ENCODE peak calls at places on chromosomes 3 and 15, in four cellular contexts. A, H, J and M are unnamed samples. For H3K36me3, the result is how much of the 10 kb centered on the place peaks cover.

GRCh38 chr15:100602822-100603393 is 519 bp downstream of the ASB7 start:
- DNase-seq in A (no peak), H (no peak), J (no peak), M (no peak)

GRCh38 chr3:134527037-134527436 is 41.2 kb downstream of the CEP63 start:
- DNase-seq in A (no peak), H (no peak), J (no peak), M (no peak)

GRCh38 chr3:73520931-73521461 is 103.7 kb downstream of the PDZRN3 start:
- DNase-seq in A (no peak), H (peak), J (peak), M (no peak)

GRCh38 chr3:129695203-129695602 is 88.7 kb upstream of the PLXND1 start:
- DNase-seq in A (no peak), H (no peak), J (peak), M (no peak)

GRCh38 chr15:85477730-85478129 is 97.3 kb downstream of the AKAP13 start:
- DNase-seq in A (no peak), H (no peak), J (no peak), M (peak)

GRCh38 chr15:59376735-59377134 is 4.1 kb upstream of the MYO1E start:
- DNase-seq in A (no peak), H (no peak), J (no peak), M (no peak)

GRCh38 chr3:156802827-156803606 is 23.1 kb upstream of the LEKR1 start:
- DNase-seq in A (no peak), H (no peak), J (no peak), M (no peak)

GRCh38 chr15:47570451-47570850 is 146.9 kb upstream of the SEMA6D start:
- DNase-seq in A (no peak), H (no peak), J (no peak), M (no peak)

GRCh38 chr3:15667484-15667883 is 65.9 kb downstream of the BTD start:
- DNase-seq in A (no peak), H (no peak), J (no peak), M (no peak)

GRCh38 chr3:148797822-148798221 is 29.8 kb upstream of the CPB1 start:
- DNase-seq in A (no peak), H (no peak), J (no peak), M (no peak)

GRCh38 chr3:180802837-180803236 is 109.6 kb upstream of the FXR1 start:
- DNase-seq in A (no peak), H (no peak), J (no peak), M (no peak)

GRCh38 chr3:183591881-183592521 is 36.5 kb upstream of the KLHL6 start:
- DNase-seq in A (no peak), H (no peak), J (no peak), M (no peak)

GRCh38 chr3:141625506-141625905 is 112.6 kb upstream of the RNF7 start:
- DNase-seq in A (no peak), H (no peak), J (no peak), M (peak)

GRCh38 chr15:85689729-85690128 is 105.0 kb downstream of the KLHL25 start:
- DNase-seq in A (no peak), H (no peak), J (no peak), M (no peak)

GRCh38 chr3:28726840-28727239 is 378.2 kb upstream of the AZI2 start:
- DNase-seq in A (no peak), H (peak), J (peak), M (no peak)

GRCh38 chr15:99105516-99106341 is 849 bp downstream of the SYNM start:
- DNase-seq in A (no peak), H (peak), J (peak), M (no peak)

GRCh38 chr3:191382661-191383060 is 52.3 kb upstream of the UTS2B start:
- DNase-seq in A (no peak), H (no peak), J (no peak), M (no peak)

GRCh38 chr3:149703474-149703873 is 45.6 kb upstream of the WWTR1 start:
- DNase-seq in A (no peak), H (peak), J (peak), M (no peak)

GRCh38 chr3:121883507-121883906 is 10.7 kb upstream of the SLC15A2 start:
- DNase-seq in A (no peak), H (no peak), J (no peak), M (no peak)

GRCh38 chr3:49872801-49873281 is 3.1 kb upstream of the CAMKV start:
- DNase-seq in A (no peak), H (no peak), J (no peak), M (no peak)

GRCh38 chr15:85865070-85865684 is 70.5 kb upstream of the KLHL25 start:
- DNase-seq in A (no peak), H (no peak), J (peak), M (no peak)

GRCh38 chr3:189778340-189778950 is 147.3 kb downstream of the TP63 start:
- DNase-seq in A (no peak), H (no peak), J (no peak), M (no peak)

GRCh38 chr3:189773056-189773455 is 141.9 kb downstream of the TP63 start:
- DNase-seq in A (no peak), H (no peak), J (no peak), M (no peak)

GRCh38 chr3:189771842-189772494 is 140.8 kb downstream of the TP63 start:
- DNase-seq in A (no peak), H (no peak), J (no peak), M (no peak)

GRCh38 chr3:189776163-189776824 is 145.1 kb downstream of the TP63 start:
- DNase-seq in A (no peak), H (no peak), J (no peak), M (no peak)

GRCh38 chr3:189772584-189772983 is 141.4 kb downstream of the TP63 start:
- DNase-seq in A (no peak), H (no peak), J (no peak), M (no peak)
- H3K4me3 ChIP-seq in A (no peak), H (no peak), J (no peak), M (no peak)

DNA sequence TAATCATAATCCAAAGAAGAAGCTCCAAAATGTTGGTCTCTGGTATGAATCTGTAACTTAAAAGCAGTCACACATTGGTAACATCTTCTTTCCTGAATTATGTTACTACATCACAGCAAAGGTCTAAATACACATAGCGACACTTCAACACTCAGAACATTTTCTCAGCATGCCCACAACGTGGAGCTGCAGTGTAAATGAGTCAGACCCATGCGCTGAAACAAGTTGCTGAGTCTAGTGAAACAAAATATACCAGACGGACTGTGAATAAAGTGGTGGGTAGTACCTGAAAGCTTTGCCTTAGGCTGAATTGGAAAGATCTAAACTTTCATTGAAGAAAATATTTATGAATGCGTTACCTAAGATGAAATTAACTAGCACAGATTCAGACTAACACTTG is 33.2 kb upstream of the GOLGA8B start:
- DNase-seq in A (peak), H (no peak), J (no peak), M (peak)
- TF ChIP-seq CTCF in A (peak), H (peak), J (no peak), M (no peak)

GRCh38 chr3:9660972-9661371 is 11.7 kb downstream of the MTMR14 start:
- DNase-seq in A (no peak), H (no peak), J (no peak), M (no peak)
- H3K36me3 ChIP-seq in A (under half), H (half or more), J (half or more), M (under half)

GRCh38 chr3:194824676-194825075 is 139.0 kb downstream of the FAM43A start:
- DNase-seq in A (no peak), H (peak), J (peak), M (no peak)
- H3K4me3 ChIP-seq in A (no peak), H (peak), J (no peak), M (no peak)

GRCh38 chr3:74883690-74884089 is 269.2 kb upstream of the CNTN3 start:
- DNase-seq in A (no peak), H (no peak), J (no peak), M (no peak)
- TF ChIP-seq CTCF in A (no peak), H (peak), J (no peak), M (peak)